ENCODE peak calls at places on chromosomes 7 and 10, in four cellular contexts. N is SK-MEL-5; F is CD8-positive, alpha-beta memory T cell; I is natural killer cell. M is an unnamed sample.
A peak's percentile ranks its signal among the peaks of the same experiment; 100 is the strongest.

GRCh38 chr10:80493482-80494021 is 39.4 kb downstream of the TSPAN14 start:
- DNase-seq in N (peak; percentile 61), F (no peak), I (no peak), M (no peak)

GRCh38 chr10:73625004-73625883 is 16.0 kb downstream of the MYOZ1 start:
- DNase-seq in N (peak; percentile 41), F (no peak), I (peak; percentile 28), M (peak; percentile 11)

GRCh38 chr7:36784991-36785940 is 61.0 kb upstream of the AOAH start:
- DNase-seq in N (no peak), F (peak; percentile 63), I (peak; percentile 76), M (peak; percentile 68)

GRCh38 chr7:1842321-1843221 is 172.5 kb downstream of the ELFN1 start:
- DNase-seq in N (no peak), F (no peak), I (no peak), M (no peak)

GRCh38 chr7:101386558-101387199 is 24.0 kb downstream of the COL26A1 start:
- DNase-seq in N (no peak), F (no peak), I (no peak), M (no peak)

GRCh38 chr7:21542891-21543527 is at the start of gene DNAH11:
- DNase-seq in N (no peak), F (no peak), I (no peak), M (no peak)

GRCh38 chr7:34086064-34086463 is 180.7 kb downstream of the BMPER start:
- DNase-seq in N (no peak), F (no peak), I (no peak), M (no peak)

GRCh38 chr10:132706701-132707100 is 79.2 kb downstream of the NKX6-2 start:
- DNase-seq in N (no peak), F (no peak), I (no peak), M (no peak)

GRCh38 chr10:97792058-97792721 is 20.4 kb upstream of the SFRP5 start:
- DNase-seq in N (peak; percentile 72), F (peak; percentile 60), I (peak; percentile 66), M (peak; percentile 38)

GRCh38 chr7:37320140-37320839 is 128.4 kb downstream of the ELMO1 start:
- DNase-seq in N (no peak), F (no peak), I (no peak), M (no peak)

GRCh38 chr10:124125305-124126116 is 32.1 kb upstream of the CHST15 start:
- DNase-seq in N (peak; percentile 29), F (no peak), I (no peak), M (no peak)

GRCh38 chr7:136405931-136406777 is 429.0 kb upstream of the MTPN start:
- DNase-seq in N (peak; percentile 85), F (no peak), I (no peak), M (peak; percentile 49)

GRCh38 chr7:137001041-137001440 is 132.6 kb downstream of the CHRM2 start:
- DNase-seq in N (no peak), F (no peak), I (no peak), M (no peak)

GRCh38 chr10:17544465-17544864 is 72.7 kb downstream of the HACD1 start:
- DNase-seq in N (no peak), F (no peak), I (no peak), M (no peak)

GRCh38 chr7:135690566-135690965 is 28.3 kb downstream of the STMP1 start:
- DNase-seq in N (no peak), F (no peak), I (no peak), M (no peak)

GRCh38 chr10:45224219-45224841 is 91.1 kb downstream of the OR13A1 start:
- DNase-seq in N (no peak), F (no peak), I (no peak), M (no peak)

GRCh38 chr10:24869354-24870016 is 82.9 kb downstream of the PRTFDC1 start:
- DNase-seq in N (no peak), F (no peak), I (no peak), M (no peak)

GRCh38 chr7:18648849-18649758 is 153.6 kb downstream of the HDAC9 start:
- DNase-seq in N (no peak), F (no peak), I (no peak), M (no peak)

GRCh38 chr7:124480821-124481290 is 284.7 kb downstream of the GPR37 start:
- DNase-seq in N (no peak), F (no peak), I (no peak), M (no peak)

GRCh38 chr7:127876393-127876792 is 154.8 kb downstream of the LRRC4 start:
- DNase-seq in N (no peak), F (no peak), I (no peak), M (no peak)

GRCh38 chr7:132004528-132004927 is 448.1 kb upstream of the PODXL start:
- DNase-seq in N (peak; percentile 16), F (no peak), I (no peak), M (no peak)

GRCh38 chr7:156028521-156028920 is 216.3 kb upstream of the SHH start:
- DNase-seq in N (no peak), F (no peak), I (no peak), M (no peak)

GRCh38 chr7:47496666-47497065 is 85.2 kb downstream of the TNS3 start:
- DNase-seq in N (no peak), F (no peak), I (no peak), M (no peak)

GRCh38 chr10:127563718-127564553 is 14.8 kb downstream of the NPS start:
- DNase-seq in N (peak; percentile 30), F (no peak), I (no peak), M (no peak)

GRCh38 chr7:132160525-132161230 is 415.6 kb downstream of the PLXNA4 start:
- DNase-seq in N (no peak), F (no peak), I (no peak), M (no peak)

GRCh38 chr7:157472311-157473050 is 135.7 kb downstream of the DNAJB6 start:
- DNase-seq in N (no peak), F (no peak), I (no peak), M (no peak)

GRCh38 chr7:105937411-105937810 is 25.7 kb upstream of the CDHR3 start:
- DNase-seq in N (no peak), F (no peak), I (no peak), M (no peak)

GRCh38 chr7:8433477-8434289 is at the start of gene NXPH1:
- DNase-seq in N (no peak), F (no peak), I (no peak), M (peak; percentile 26)